ENCODE peak calls at places on chromosomes 4 and X, in nine cellular contexts. Y is astrocyte of the spinal cord; J is kidney glomerular epithelial cell; Q is A172; D is NCI-H2029 treated with DMSO at 0.1 percent for 48 hours; S is KBM-7; Z is GM12865; L is neuronal stem cell; F is CD4-positive, alpha-beta memory T cell. G is an unnamed sample.

GRCh38 chrX:46913710-46914109 is 1.5 kb downstream of the JADE3 start:
- DNase-seq in Y (peak), J (no peak), Q (no peak), D (no peak), S (peak), Z (peak), L (peak), F (no peak), G (peak)

GRCh38 chrX:66728818-66729271 is 90.0 kb upstream of the EDA2R start:
- DNase-seq in Y (peak), J (peak), Q (peak), D (no peak), S (peak), Z (peak), L (peak), F (peak), G (peak)

GRCh38 chrX:33211356-33212254 is at the start of gene DMD:
- DNase-seq in Y (peak), J (peak), Q (peak), D (no peak), S (no peak), Z (no peak), L (no peak), F (no peak), G (peak)

GRCh38 chr4:25861422-25861926 is 1.3 kb downstream of the SEL1L3 start:
- DNase-seq in Y (peak), J (no peak), Q (no peak), D (no peak), S (peak), Z (no peak), L (no peak), F (no peak), G (peak)

GRCh38 chrX:55111578-55112254 is 22.9 kb downstream of the PAGE2 start:
- DNase-seq in Y (no peak), J (no peak), Q (no peak), D (no peak), S (no peak), Z (no peak), L (no peak), F (no peak), G (no peak)

GRCh38 chr4:185573651-185574199 is 38.4 kb upstream of the PDLIM3 start:
- DNase-seq in Y (peak), J (peak), Q (peak), D (peak), S (no peak), Z (no peak), L (no peak), F (no peak), G (peak)

GRCh38 chrX:2538016-2538415 is 37.2 kb upstream of the DHRSX start:
- DNase-seq in Y (no peak), J (no peak), Q (no peak), D (no peak), S (no peak), Z (no peak), L (peak), F (no peak), G (no peak)

GRCh38 chr4:3767569-3768288 is 1.5 kb downstream of the ADRA2C start:
- DNase-seq in Y (peak), J (no peak), Q (no peak), D (peak), S (peak), Z (peak), L (peak), F (no peak), G (peak)

GRCh38 chr4:53764761-53765490 is 173.6 kb upstream of the LNX1 start:
- DNase-seq in Y (no peak), J (no peak), Q (peak), D (no peak), S (no peak), Z (no peak), L (no peak), F (no peak), G (no peak)

GRCh38 chrX:7514871-7515599 is 327.9 kb upstream of the VCX start:
- DNase-seq in Y (no peak), J (no peak), Q (no peak), D (no peak), S (no peak), Z (no peak), L (no peak), F (no peak), G (no peak)

GRCh38 chrX:141175786-141176185 is 1.1 kb downstream of the LDOC1 start:
- DNase-seq in Y (no peak), J (no peak), Q (no peak), D (no peak), S (no peak), Z (no peak), L (no peak), F (no peak), G (no peak)

GRCh38 chrX:6291444-6291843 is 62.8 kb upstream of the NLGN4X start:
- DNase-seq in Y (no peak), J (no peak), Q (no peak), D (no peak), S (no peak), Z (no peak), L (no peak), F (no peak), G (no peak)

GRCh38 chr4:113919611-113920010 is 59.8 kb downstream of the ARSJ start:
- DNase-seq in Y (peak), J (no peak), Q (no peak), D (no peak), S (no peak), Z (no peak), L (no peak), F (no peak), G (no peak)